ENCODE peak calls at places on chromosomes 16 and 17, in ten cellular contexts. O, G, N, X, U, W, P, T, K and C are unnamed samples.

GRCh38 chr17:48322060-48322459 is 108.0 kb downstream of the SKAP1 start:
- DNase-seq in X (no peak), K (no peak), N (no peak), T (no peak), U (no peak), O (no peak), P (no peak), G (no peak), W (peak), C (no peak)

GRCh38 chr16:35798885-35799426 is 2339.5 kb downstream of the TP53TG3F start:
- DNase-seq in U (no peak), K (no peak), T (no peak), W (no peak), O (peak), N (no peak), P (peak), G (no peak), X (no peak), C (no peak)

GRCh38 chr17:15298176-15298575 is 33.0 kb upstream of the PMP22 start:
- DNase-seq in N (no peak), U (no peak), T (peak), X (no peak), W (peak), P (no peak), O (no peak), G (no peak), K (no peak), C (no peak)

GRCh38 chr17:1060991-1061390 is 64.1 kb downstream of the TIMM22 start:
- DNase-seq in T (peak), N (no peak), O (no peak), X (no peak), G (peak), W (peak), U (no peak), P (peak), K (peak), C (no peak)

GRCh38 chr16:5315914-5316313 is 218.3 kb upstream of the EEF2KMT start:
- DNase-seq in X (no peak), P (no peak), G (no peak), T (no peak), K (no peak), U (no peak), W (no peak), O (no peak), N (no peak), C (no peak)

GRCh38 chr16:3503513-3503912 is 2.7 kb downstream of the CLUAP1 start:
- DNase-seq in K (no peak), W (no peak), X (no peak), U (no peak), P (no peak), O (no peak), N (peak), T (no peak), G (peak), C (no peak)

GRCh38 chr17:40541060-40541872 is 24.0 kb downstream of the CCR7 start:
- DNase-seq in N (peak), T (no peak), P (no peak), O (no peak), K (no peak), X (no peak), W (no peak), U (no peak), G (peak), C (no peak)

GRCh38 chr17:40312131-40312731 is 3.3 kb downstream of the RARA start:
- DNase-seq in O (peak), K (no peak), G (peak), T (no peak), U (no peak), P (peak), N (no peak), W (no peak), X (peak), C (no peak)

GRCh38 chr17:17416007-17416399 is 60.8 kb upstream of the MED9 start:
- DNase-seq in P (no peak), T (peak), N (no peak), O (no peak), U (no peak), X (no peak), G (no peak), K (no peak), W (peak), C (no peak)

GRCh38 chr16:1102921-1103648 is 7.0 kb upstream of the C1QTNF8 start:
- DNase-seq in T (peak), X (peak), O (peak), U (peak), W (no peak), G (no peak), K (peak), N (peak), P (peak), C (peak)

GRCh38 chr16:72939247-72939646 is 108.7 kb downstream of the ZFHX3 start:
- DNase-seq in W (peak), X (no peak), U (no peak), P (peak), O (peak), K (no peak), T (peak), N (no peak), G (peak), C (no peak)

GRCh38 chr17:40818733-40819527 is 3.5 kb downstream of the KRT10 start:
- DNase-seq in P (peak), G (peak), N (peak), T (peak), O (peak), W (peak), X (peak), U (peak), K (peak), C (peak)

GRCh38 chr17:5203178-5203907 is 11.7 kb upstream of the ZNF594 start:
- DNase-seq in U (no peak), O (no peak), N (no peak), K (no peak), X (no peak), P (peak), T (no peak), W (peak), G (peak), C (no peak)

GRCh38 chr16:77298638-77299360 is 99.6 kb downstream of the SYCE1L start:
- DNase-seq in U (no peak), X (no peak), W (peak), G (no peak), N (no peak), O (no peak), T (peak), K (no peak), P (peak), C (no peak)

GRCh38 chr17:16269658-16270057 is 52.6 kb downstream of the PIGL start:
- DNase-seq in K (no peak), P (no peak), G (no peak), T (no peak), X (no peak), O (no peak), W (peak), N (no peak), U (no peak), C (no peak)

GRCh38 chr17:19017401-19017800 is 12.8 kb upstream of the FAM83G start:
- DNase-seq in O (no peak), W (no peak), P (no peak), K (no peak), U (no peak), G (no peak), T (no peak), X (peak), N (no peak), C (no peak)

GRCh38 chr17:39665642-39666221 is 583 bp downstream of the TCAP start:
- DNase-seq in N (no peak), G (peak), K (no peak), T (no peak), X (no peak), U (no peak), O (no peak), P (peak), W (no peak), C (no peak)

GRCh38 chr17:45218895-45219661 is 2.6 kb upstream of the FMNL1 start:
- DNase-seq in P (peak), T (peak), O (peak), N (peak), U (peak), G (peak), X (peak), K (peak), W (peak), C (peak)

GRCh38 chr17:40303009-40303657 is 5.8 kb upstream of the RARA start:
- DNase-seq in O (no peak), G (no peak), U (no peak), W (peak), K (peak), P (no peak), N (no peak), T (peak), X (no peak), C (no peak)

GRCh38 chr17:60102632-60103047 is 23.9 kb upstream of the HEATR6 start:
- DNase-seq in U (no peak), O (no peak), T (no peak), W (peak), K (no peak), N (peak), G (no peak), P (peak), X (no peak), C (no peak)

GRCh38 chr16:57540906-57541753 is 1.3 kb upstream of the ADGRG5 start:
- DNase-seq in X (no peak), N (no peak), P (no peak), W (no peak), K (peak), U (no peak), O (no peak), G (peak), T (no peak), C (no peak)

GRCh38 chr16:71754652-71755051 is 30.2 kb upstream of the PHLPP2 start:
- DNase-seq in X (no peak), G (no peak), T (no peak), K (no peak), P (no peak), O (no peak), W (no peak), U (no peak), N (no peak), C (no peak)

GRCh38 chr17:64315032-64315490 is 52.0 kb upstream of the TEX2 start:
- DNase-seq in U (no peak), O (peak), W (no peak), G (peak), P (peak), N (no peak), K (peak), T (no peak), X (no peak), C (no peak)

GRCh38 chr17:8857919-8858318 is 9.6 kb downstream of the PIK3R6 start:
- DNase-seq in X (no peak), K (no peak), P (peak), G (no peak), U (no peak), N (no peak), T (no peak), W (peak), O (peak), C (no peak)

GRCh38 chr16:1610841-1611653 is 825 bp downstream of the IFT140 start:
- DNase-seq in K (no peak), N (peak), G (no peak), P (peak), W (no peak), X (no peak), T (peak), O (no peak), U (no peak), C (no peak)

GRCh38 chr17:7888184-7888920 is at the start of gene CHD3:
- DNase-seq in N (peak), K (peak), O (no peak), P (no peak), U (no peak), G (no peak), W (peak), T (no peak), X (no peak), C (no peak)

GRCh38 chr16:17149904-17150483 is 320.8 kb downstream of the XYLT1 start:
- DNase-seq in G (no peak), T (peak), W (no peak), N (no peak), O (no peak), U (no peak), P (no peak), K (no peak), X (no peak), C (no peak)

GRCh38 chr16:88619859-88620655 is 18.3 kb upstream of the IL17C start:
- DNase-seq in K (no peak), X (no peak), P (no peak), W (peak), U (no peak), G (no peak), T (no peak), O (no peak), N (no peak), C (no peak)

GRCh38 chr17:34354637-34355036 is 1.6 kb upstream of the CCL13 start:
- DNase-seq in G (no peak), W (peak), K (no peak), U (no peak), N (no peak), X (no peak), P (no peak), T (no peak), O (no peak), C (no peak)

GRCh38 chr16:69859105-69859969 is 91.8 kb upstream of the CLEC18A start:
- DNase-seq in O (peak), U (no peak), T (peak), G (no peak), X (peak), W (no peak), N (no peak), K (peak), P (no peak), C (no peak)

GRCh38 chr16:71631776-71632175 is 5.8 kb downstream of the MARVELD3 start:
- DNase-seq in G (no peak), K (no peak), P (no peak), T (no peak), X (no peak), U (no peak), O (no peak), W (no peak), N (no peak), C (no peak)

GRCh38 chr16:87350681-87351319 is 32.8 kb downstream of the FBXO31 start:
- DNase-seq in U (no peak), O (no peak), K (no peak), N (no peak), X (peak), G (no peak), P (no peak), T (no peak), W (peak), C (no peak)

GRCh38 chr17:12290207-12290606 is 269.5 kb downstream of the MAP2K4 start:
- DNase-seq in U (no peak), X (no peak), K (no peak), P (no peak), O (no peak), W (no peak), T (no peak), N (no peak), G (no peak), C (no peak)

GRCh38 chr17:61532818-61533217 is 58.2 kb downstream of the NACA2 start:
- DNase-seq in N (no peak), W (no peak), K (no peak), O (no peak), P (no peak), T (no peak), G (no peak), U (no peak), X (no peak), C (no peak)